ENCODE peak calls at places on chromosome 1, in seven cellular contexts. F is WTC11; V is thoracic aorta; P is activated CD4-positive, CD25-positive, alpha-beta regulatory T cell treated with anti-CD3 and anti-CD28 coated beads, Interleukin-2, amount 50 U/mL, for 16 hours; O is activated CD8-positive, alpha-beta memory T cell treated with anti-CD3 and anti-CD28 coated beads for 4 hours; C is stimulated activated CD4-positive, alpha-beta T cell treated with anti-CD3 and anti-CD28 coated beads, TNF-alpha, amount 100 ng/mL, for 4 hours; J is NCI-H526. G is an unnamed sample.

GRCh38 chr1:19424651-19425570 is 60.4 kb downstream of the CAPZB start:
- DNase-seq in C (no peak), P (no peak), V (no peak), J (no peak), O (no peak), F (no peak), G (no peak)

GRCh38 chr1:204288061-204288588 is 71.6 kb downstream of the PLEKHA6 start:
- DNase-seq in V (no peak), P (no peak), C (no peak), O (no peak), F (peak), J (peak), G (no peak)

GRCh38 chr1:36369061-36369470 is 16.7 kb downstream of the STK40 start:
- DNase-seq in C (peak), J (peak), V (peak), O (peak), P (peak), F (peak), G (peak)

GRCh38 chr1:163668472-163668871 is 346.7 kb downstream of the NUF2 start:
- DNase-seq in P (no peak), F (no peak), O (no peak), J (no peak), C (no peak), V (no peak), G (no peak)

GRCh38 chr1:235151033-235151432 is 10.0 kb downstream of the RBM34 start:
- DNase-seq in V (no peak), O (no peak), J (no peak), P (no peak), C (no peak), F (no peak), G (no peak)

GRCh38 chr1:178653091-178653490 is 72.0 kb upstream of the RALGPS2 start:
- DNase-seq in P (no peak), V (no peak), J (no peak), F (no peak), C (no peak), O (no peak), G (no peak)

GRCh38 chr1:20366766-20367602 is 76.3 kb downstream of the VWA5B1 start:
- DNase-seq in F (peak), J (peak), C (no peak), O (no peak), V (no peak), P (no peak), G (peak)

GRCh38 chr1:246106342-246106763 is 400.7 kb downstream of the SMYD3 start:
- DNase-seq in V (no peak), C (no peak), F (no peak), O (no peak), J (no peak), P (no peak), G (no peak)

GRCh38 chr1:48741380-48741779 is 35.3 kb downstream of the BEND5 start:
- DNase-seq in P (no peak), O (no peak), C (no peak), F (no peak), V (no peak), J (no peak), G (no peak)

GRCh38 chr1:96464159-96464558 is 257.4 kb upstream of the PTBP2 start:
- DNase-seq in V (no peak), P (no peak), F (no peak), O (no peak), C (no peak), J (no peak), G (no peak)

GRCh38 chr1:54354899-54355298 is 51.3 kb downstream of the SSBP3 start:
- DNase-seq in O (no peak), C (no peak), F (no peak), P (no peak), J (no peak), V (no peak), G (no peak)

GRCh38 chr1:169925505-169926482 is 32.1 kb upstream of the SCYL3 start:
- DNase-seq in O (no peak), V (no peak), C (no peak), P (no peak), J (peak), F (no peak), G (no peak)

GRCh38 chr1:89888480-89889335 is 67.9 kb downstream of the LRRC8D start:
- DNase-seq in J (no peak), P (no peak), V (no peak), F (no peak), O (no peak), C (no peak), G (no peak)

GRCh38 chr1:90045853-90046563 is 51.1 kb downstream of the ZNF326 start:
- DNase-seq in P (no peak), F (peak), V (no peak), J (peak), O (no peak), C (no peak), G (no peak)

GRCh38 chr1:32100359-32100758 is 7.5 kb upstream of the KPNA6 start:
- DNase-seq in O (no peak), V (no peak), J (no peak), C (no peak), F (no peak), P (no peak), G (no peak)

GRCh38 chr1:155909894-155910293 is 1.3 kb downstream of the RIT1 start:
- DNase-seq in O (no peak), C (no peak), V (no peak), P (no peak), J (no peak), F (no peak), G (no peak)

GRCh38 chr1:63317007-63317813 is 5.2 kb upstream of the FOXD3 start:
- DNase-seq in P (no peak), V (no peak), F (peak), O (no peak), J (peak), C (no peak), G (peak)

GRCh38 chr1:219265026-219265515 is 91.4 kb downstream of the LYPLAL1 start:
- DNase-seq in C (no peak), P (no peak), V (no peak), F (no peak), O (no peak), J (no peak), G (no peak)

GRCh38 chr1:93604411-93604810 is 77.2 kb downstream of the BCAR3 start:
- DNase-seq in V (no peak), O (no peak), P (no peak), C (no peak), J (no peak), F (no peak), G (no peak)

GRCh38 chr1:218754477-218754876 is 409.3 kb downstream of the TGFB2 start:
- DNase-seq in C (no peak), J (no peak), O (no peak), P (no peak), F (no peak), V (no peak), G (no peak)

GRCh38 chr1:9384751-9385245 is 92.1 kb downstream of the SPSB1 start:
- DNase-seq in P (no peak), C (no peak), J (no peak), O (no peak), V (no peak), F (no peak), G (no peak)

GRCh38 chr1:22880174-22880601 is 92.5 kb downstream of the LACTBL1 start:
- DNase-seq in J (no peak), C (no peak), V (no peak), O (no peak), P (no peak), F (no peak), G (no peak)

GRCh38 chr1:85307987-85308836 is 31.8 kb upstream of the BCL10 start:
- DNase-seq in O (peak), C (peak), V (peak), P (peak), J (peak), F (peak), G (peak)

GRCh38 chr1:183080406-183080805 is 57.2 kb downstream of the LAMC1 start:
- DNase-seq in J (no peak), O (no peak), P (no peak), C (no peak), F (no peak), V (no peak), G (no peak)

G was measured in GM19239.